ENCODE peak calls at places on chromosomes 5 and 9, in six cellular contexts. A is fibroblast of lung; B is lung; V is AG04450; U is CD4-positive, alpha-beta memory T cell; X is colonic mucosa. P is an unnamed sample.
A peak's percentile ranks its signal among the peaks of the same experiment; 100 is the strongest.

GRCh38 chr9:99822596-99823391 is 1.1 kb downstream of the NR4A3 start:
- DNase-seq in A (peak; percentile 53), B (peak; percentile 32), V (no peak), U (peak; percentile 70), X (peak; percentile 36), P (peak; percentile 82)

GRCh38 chr5:65811895-65812294 is 89.9 kb downstream of the NLN start:
- DNase-seq in A (peak; percentile 62), B (no peak), V (no peak), U (no peak), X (peak; percentile 26), P (no peak)

GRCh38 chr9:7452378-7452777 is 347.2 kb downstream of the DMAC1 start:
- DNase-seq in A (peak; percentile 50), B (no peak), V (peak; percentile 2), U (no peak), X (no peak), P (no peak)

GRCh38 chr9:74838351-74838750 is 49.4 kb downstream of the TRPM6 start:
- DNase-seq in A (no peak), B (no peak), V (no peak), U (no peak), X (no peak), P (no peak)

GRCh38 chr5:3119435-3119834 is 368.0 kb upstream of the IRX2 start:
- DNase-seq in A (no peak), B (no peak), V (no peak), U (no peak), X (no peak), P (no peak)

GRCh38 chr9:93122721-93123221 is 11.3 kb downstream of the NINJ1 start:
- DNase-seq in A (no peak), B (no peak), V (no peak), U (no peak), X (no peak), P (no peak)

GRCh38 chr9:116800885-116801284 is 113.8 kb downstream of the TRIM32 start:
- DNase-seq in A (no peak), B (no peak), V (no peak), U (no peak), X (no peak), P (no peak)

GRCh38 chr9:115691097-115691496 is 462.5 kb upstream of the PAPPA start:
- DNase-seq in A (peak; percentile 98), B (no peak), V (peak; percentile 93), U (no peak), X (no peak), P (peak; percentile 94)

GRCh38 chr5:83711982-83712601 is 8.6 kb downstream of the HAPLN1 start:
- DNase-seq in A (peak; percentile 30), B (no peak), V (no peak), U (peak; percentile 11), X (peak; percentile 70), P (peak; percentile 81)

GRCh38 chr5:35201291-35201690 is 29.0 kb downstream of the PRLR start:
- DNase-seq in A (no peak), B (no peak), V (no peak), U (no peak), X (no peak), P (no peak)
- H3K27me3 ChIP-seq in A (peaks cover 12% of the 10 kb centered on the region), B (no peaks in the 10 kb centered on the region), V (peaks cover 19% of the 10 kb centered on the region), U (no peaks in the 10 kb centered on the region), X (no peaks in the 10 kb centered on the region), P (no peaks in the 10 kb centered on the region)

DNA sequence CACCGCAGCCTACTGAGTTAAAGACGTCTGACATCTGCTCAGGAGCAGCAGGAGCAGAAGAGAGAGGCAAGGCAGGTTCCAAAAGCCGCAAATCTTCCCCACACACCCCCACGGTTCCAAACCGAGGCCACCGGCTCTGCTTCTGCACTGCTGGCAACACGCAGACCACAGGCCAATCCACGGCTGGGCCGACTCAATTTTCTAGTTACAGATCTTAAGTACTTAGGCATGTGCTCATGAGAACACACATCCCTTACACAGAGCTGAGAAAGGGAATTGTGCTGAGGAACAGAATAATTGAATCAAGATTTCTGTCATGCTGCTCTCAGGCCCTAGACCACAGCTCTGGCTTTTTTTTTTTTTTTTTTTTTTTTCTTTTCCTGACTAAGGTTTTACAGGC is 32.6 kb downstream of the PAX5 start:
- DNase-seq in A (no peak), B (no peak), V (no peak), U (no peak), X (no peak), P (peak; percentile 6)
- H3K27me3 ChIP-seq in A (peaks cover 28% of the 10 kb centered on the region), B (peaks cover 12% of the 10 kb centered on the region), V (peaks cover 67% of the 10 kb centered on the region), U (peaks cover 12% of the 10 kb centered on the region), X (peaks cover 19% of the 10 kb centered on the region), P (peaks cover 93% of the 10 kb centered on the region)

GRCh38 chr9:137160716-137161557 is 8.9 kb downstream of the LRRC26 start:
- DNase-seq in A (no peak), B (no peak), V (no peak), U (no peak), X (no peak), P (no peak)
- H3K27me3 ChIP-seq in A (peaks cover 37% of the 10 kb centered on the region), B (peaks cover 9% of the 10 kb centered on the region), V (peaks cover 60% of the 10 kb centered on the region), U (peaks cover 9% of the 10 kb centered on the region), X (peaks cover 82% of the 10 kb centered on the region), P (peaks cover 58% of the 10 kb centered on the region)

GRCh38 chr5:14547660-14548059 is 33.9 kb upstream of the OTULINL start:
- DNase-seq in A (no peak), B (no peak), V (no peak), U (no peak), X (no peak), P (no peak)
- H3K27me3 ChIP-seq in A (peaks cover 3% of the 10 kb centered on the region), B (no peaks in the 10 kb centered on the region), V (peaks cover 22% of the 10 kb centered on the region), U (no peaks in the 10 kb centered on the region), X (no peaks in the 10 kb centered on the region), P (peaks cover 34% of the 10 kb centered on the region)

GRCh38 chr9:131393622-131394463 is at the start of gene PRRC2B:
- DNase-seq in A (peak; percentile 70), B (peak; percentile 85), V (no peak), U (peak; percentile 80), X (peak; percentile 85), P (peak; percentile 95)
- H3K27me3 ChIP-seq in A (no peaks in the 10 kb centered on the region), B (no peaks in the 10 kb centered on the region), V (peaks cover 3% of the 10 kb centered on the region), U (no peaks in the 10 kb centered on the region), X (no peaks in the 10 kb centered on the region), P (no peaks in the 10 kb centered on the region)

DNA sequence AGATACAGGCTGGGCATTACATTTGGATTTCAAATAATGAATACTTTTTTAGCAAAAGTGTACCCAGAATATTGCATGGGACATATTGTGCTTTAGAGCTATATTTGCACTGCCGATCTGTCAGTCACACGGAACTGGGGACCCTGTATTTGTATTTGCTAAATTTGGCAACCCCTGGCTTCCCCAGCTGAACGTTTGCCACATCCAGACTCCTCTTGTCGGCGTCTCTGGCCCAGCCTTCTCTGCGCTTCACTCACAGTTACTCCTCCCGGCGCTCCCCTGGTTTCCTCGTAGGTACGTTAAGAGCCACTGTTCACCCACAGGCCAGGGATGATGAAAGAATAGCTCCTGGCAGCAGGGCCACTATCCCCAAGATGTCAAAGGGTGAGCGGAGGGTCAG is 58.7 kb downstream of the NSUN2 start:
- DNase-seq in A (no peak), B (peak; percentile 21), V (no peak), U (no peak), X (no peak), P (no peak)
- H3K27me3 ChIP-seq in A (no peaks in the 10 kb centered on the region), B (no peaks in the 10 kb centered on the region), V (peaks cover 2% of the 10 kb centered on the region), U (no peaks in the 10 kb centered on the region), X (no peaks in the 10 kb centered on the region), P (peaks cover 34% of the 10 kb centered on the region)

GRCh38 chr5:88662801-88663360 is 220.1 kb downstream of the MEF2C start:
- DNase-seq in A (peak; percentile 58), B (no peak), V (no peak), U (no peak), X (no peak), P (no peak)
- H3K27me3 ChIP-seq in A (peaks cover 56% of the 10 kb centered on the region), B (peaks cover 5% of the 10 kb centered on the region), V (peaks cover 68% of the 10 kb centered on the region), U (peaks cover 69% of the 10 kb centered on the region), X (peaks cover 54% of the 10 kb centered on the region), P (peaks cover 78% of the 10 kb centered on the region)

GRCh38 chr9:134230942-134231325 is 66.6 kb upstream of the RNU6ATAC start:
- DNase-seq in A (no peak), B (no peak), V (no peak), U (no peak), X (no peak), P (no peak)
- H3K27me3 ChIP-seq in A (peaks cover 4% of the 10 kb centered on the region), B (no peaks in the 10 kb centered on the region), V (peaks cover 25% of the 10 kb centered on the region), U (no peaks in the 10 kb centered on the region), X (peaks cover 10% of the 10 kb centered on the region), P (peaks cover 27% of the 10 kb centered on the region)

GRCh38 chr9:134936021-134936761 is 18.5 kb upstream of the FCN1 start:
- DNase-seq in A (no peak), B (no peak), V (no peak), U (no peak), X (no peak), P (no peak)
- H3K27me3 ChIP-seq in A (no peaks in the 10 kb centered on the region), B (no peaks in the 10 kb centered on the region), V (peaks cover 39% of the 10 kb centered on the region), U (no peaks in the 10 kb centered on the region), X (no peaks in the 10 kb centered on the region), P (peaks cover 54% of the 10 kb centered on the region)

GRCh38 chr9:38060688-38061087 is 8.3 kb downstream of the SHB start:
- DNase-seq in A (no peak), B (no peak), V (no peak), U (no peak), X (no peak), P (no peak)

GRCh38 chr9:38057416-38058195 is 11.4 kb downstream of the SHB start:
- DNase-seq in A (no peak), B (no peak), V (no peak), U (no peak), X (no peak), P (no peak)

GRCh38 chr9:38058452-38059232 is 10.4 kb downstream of the SHB start:
- DNase-seq in A (no peak), B (no peak), V (no peak), U (no peak), X (no peak), P (no peak)

GRCh38 chr9:38061326-38061947 is 7.6 kb downstream of the SHB start:
- DNase-seq in A (no peak), B (no peak), V (no peak), U (no peak), X (no peak), P (no peak)

GRCh38 chr9:38059233-38059936 is 9.6 kb downstream of the SHB start:
- DNase-seq in A (peak; percentile 80), B (no peak), V (no peak), U (no peak), X (no peak), P (no peak)
- H3K27me3 ChIP-seq in A (no peaks in the 10 kb centered on the region), B (no peaks in the 10 kb centered on the region), V (no peaks in the 10 kb centered on the region), U (no peaks in the 10 kb centered on the region), X (no peaks in the 10 kb centered on the region), P (no peaks in the 10 kb centered on the region)